ENCODE peak calls at places on chromosomes 3 and 15, in six cellular contexts. W, E, K, R, P and D are unnamed samples.

GRCh38 chr15:79778378-79778990 is 118.3 kb downstream of the MTHFS start:
- DNase-seq in W (no peak), E (no peak), K (no peak), R (no peak), P (no peak), D (peak)

GRCh38 chr15:89003865-89004725 is 84.2 kb upstream of the ABHD2 start:
- DNase-seq in W (peak), E (no peak), K (peak), R (peak), P (no peak), D (no peak)

GRCh38 chr3:134711284-134711683 is 60.5 kb upstream of the KY start:
- DNase-seq in W (peak), E (no peak), K (no peak), R (no peak), P (no peak), D (no peak)

GRCh38 chr3:32712506-32713055 is 27.6 kb downstream of the CNOT10 start:
- DNase-seq in W (no peak), E (no peak), K (no peak), R (no peak), P (no peak), D (no peak)

GRCh38 chr3:189688296-189688695 is 57.1 kb downstream of the TP63 start:
- DNase-seq in W (no peak), E (no peak), K (no peak), R (no peak), P (no peak), D (no peak)

GRCh38 chr3:110419571-110419970 is 652.0 kb upstream of the NECTIN3 start:
- DNase-seq in W (peak), E (no peak), K (peak), R (no peak), P (no peak), D (no peak)

GRCh38 chr3:136042608-136043221 is 77.2 kb downstream of the PPP2R3A start:
- DNase-seq in W (peak), E (no peak), K (peak), R (peak), P (peak), D (no peak)

GRCh38 chr15:93028632-93029612 is 60.1 kb downstream of the RGMA start:
- DNase-seq in W (peak), E (peak), K (peak), R (peak), P (peak), D (peak)

GRCh38 chr3:184584001-184584891 is 22.7 kb downstream of the EPHB3 start:
- DNase-seq in W (no peak), E (no peak), K (no peak), R (no peak), P (no peak), D (no peak)

GRCh38 chr15:73386886-73387506 is 18.2 kb upstream of the HCN4 start:
- DNase-seq in W (no peak), E (no peak), K (no peak), R (no peak), P (no peak), D (no peak)

GRCh38 chr3:9247361-9248231 is 1.9 kb downstream of the SRGAP3 start:
- DNase-seq in W (no peak), E (no peak), K (no peak), R (no peak), P (no peak), D (no peak)

DNA sequence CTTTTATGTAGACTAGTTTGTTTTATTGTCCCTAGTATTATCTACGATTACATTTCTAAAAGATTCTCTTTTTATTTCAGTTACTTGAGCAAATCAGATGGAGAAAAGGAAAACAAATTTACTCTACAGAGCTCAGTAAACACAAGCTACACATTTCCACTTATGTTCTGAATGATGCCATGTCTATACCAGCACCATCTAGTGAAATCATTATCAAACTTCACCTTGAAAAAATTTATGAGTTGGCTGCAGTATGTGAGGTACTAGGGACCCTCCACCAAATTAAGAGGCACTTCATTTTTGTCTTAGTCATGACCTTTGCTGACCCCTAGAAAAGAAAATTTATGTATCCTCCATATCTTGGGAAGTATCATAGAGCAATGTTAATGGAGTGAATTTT is 827.4 kb downstream of the SI start:
- DNase-seq in W (no peak), E (no peak), K (no peak), R (no peak), P (no peak), D (no peak)
- TF ChIP-seq CTCF in W (no peak), E (no peak), K (no peak), R (no peak), P (no peak), D (no peak)

GRCh38 chr3:128620268-128620691 is 30.3 kb downstream of the RPN1 start:
- DNase-seq in W (no peak), E (no peak), K (no peak), R (no peak), P (no peak), D (no peak)
- TF ChIP-seq CTCF in W (no peak), E (no peak), K (no peak), R (no peak), P (no peak), D (no peak)

GRCh38 chr15:59105839-59106238 is 893 bp downstream of the CCNB2 start:
- DNase-seq in W (no peak), E (no peak), K (no peak), R (no peak), P (peak), D (no peak)
- TF ChIP-seq CTCF in W (no peak), E (peak), K (no peak), R (peak), P (peak), D (peak)

GRCh38 chr3:149291178-149291577 is 42.3 kb downstream of the TM4SF18 start:
- DNase-seq in W (no peak), E (no peak), K (no peak), R (no peak), P (no peak), D (no peak)
- TF ChIP-seq CTCF in W (peak), E (no peak), K (no peak), R (peak), P (peak), D (peak)